ENCODE peak calls at places on chromosomes 13 and 19, in four cellular contexts. P, Y, R and C are unnamed samples.

GRCh38 chr13:99800004-99800403 is 171.6 kb downstream of the ZIC5 start:
- DNase-seq in R (no peak), P (no peak), Y (no peak), C (no peak)

GRCh38 chr19:45659096-45659729 is 8.8 kb upstream of the GIPR start:
- DNase-seq in P (no peak), R (no peak), Y (no peak), C (no peak)

GRCh38 chr13:110869805-110870706 is 44.8 kb downstream of the ANKRD10 start:
- DNase-seq in P (no peak), R (peak), Y (peak), C (no peak)

GRCh38 chr13:42633495-42633894 is 59.5 kb downstream of the TNFSF11 start:
- DNase-seq in P (no peak), R (no peak), Y (no peak), C (no peak)

GRCh38 chr19:41876847-41877489 is at the start of gene CD79A:
- DNase-seq in Y (no peak), R (no peak), P (no peak), C (no peak)

GRCh38 chr19:46722421-46723022 is 5.6 kb upstream of the PRKD2 start:
- DNase-seq in Y (no peak), P (no peak), R (no peak), C (no peak)

GRCh38 chr13:74219571-74219970 is 85.4 kb upstream of the KLF12 start:
- DNase-seq in P (no peak), R (no peak), Y (no peak), C (no peak)

GRCh38 chr13:34733720-34734119 is 208.3 kb upstream of the NBEA start:
- DNase-seq in Y (no peak), P (peak), R (no peak), C (no peak)

GRCh38 chr13:46844431-46844830 is 47.5 kb upstream of the ESD start:
- DNase-seq in P (no peak), Y (no peak), R (no peak), C (no peak)

GRCh38 chr13:23558675-23559536 is 11.3 kb upstream of the TNFRSF19 start:
- DNase-seq in R (peak), Y (peak), P (no peak), C (no peak)

GRCh38 chr13:80562423-80562822 is 221.5 kb upstream of the SPRY2 start:
- DNase-seq in P (no peak), Y (no peak), R (no peak), C (no peak)

GRCh38 chr13:63853816-63854215 is 2438.2 kb upstream of the PCDH20 start:
- DNase-seq in P (no peak), R (no peak), Y (no peak), C (no peak)

GRCh38 chr13:114019367-114019766 is 45.5 kb upstream of the C13orf46 start:
- DNase-seq in P (no peak), R (no peak), Y (no peak), C (no peak)

GRCh38 chr13:83350569-83350968 is 531.7 kb downstream of the SLITRK1 start:
- DNase-seq in Y (no peak), P (no peak), R (no peak), C (no peak)

GRCh38 chr19:7925171-7925837 is 631 bp downstream of the CTXN1 start:
- DNase-seq in P (peak), R (peak), Y (no peak), C (peak)

GRCh38 chr19:29927944-29928669 is 13.9 kb upstream of the URI1 start:
- DNase-seq in P (no peak), Y (no peak), R (no peak), C (no peak)

GRCh38 chr13:44313674-44314073 is 60.0 kb upstream of the SERP2 start:
- DNase-seq in R (no peak), P (no peak), Y (no peak), C (no peak)
- H3K27ac ChIP-seq in R (no peak), P (no peak), Y (peak), C (no peak)

GRCh38 chr13:30690282-30691188 is 44.8 kb upstream of the ALOX5AP start:
- DNase-seq in R (peak), P (no peak), Y (peak), C (no peak)
- H3K27ac ChIP-seq in R (peak), P (no peak), Y (peak), C (no peak)

DNA sequence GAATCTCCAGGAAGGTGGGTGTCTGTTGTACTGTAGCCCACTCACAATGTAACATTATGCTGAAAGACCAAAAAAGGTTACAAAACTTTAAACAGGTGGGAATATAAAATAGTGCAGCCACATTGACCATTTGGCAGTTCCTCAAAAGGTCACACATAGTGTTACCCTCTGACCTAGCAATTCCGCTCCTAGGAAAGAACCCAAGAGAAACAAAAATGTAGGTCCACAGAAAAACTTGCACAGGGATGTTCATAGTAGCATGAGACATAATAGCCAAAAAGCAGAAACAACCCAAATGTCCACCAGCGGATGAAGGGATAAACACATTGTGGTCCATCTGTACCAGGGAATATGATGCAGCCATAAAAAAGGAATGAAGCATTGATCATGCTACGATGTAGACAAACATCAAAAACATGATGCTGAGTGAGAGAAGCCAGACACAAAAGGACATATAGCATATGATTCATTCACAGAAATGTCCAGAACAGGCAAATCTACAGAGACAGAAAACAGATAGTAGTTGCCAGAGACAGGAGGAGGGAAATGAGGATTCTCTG is 27.9 kb downstream of the CPAMD8 start:
- DNase-seq in R (no peak), Y (no peak), P (no peak), C (no peak)
- H3K27ac ChIP-seq in R (no peak), Y (no peak), P (no peak), C (no peak)

GRCh38 chr19:50858896-50859295 is 4.2 kb downstream of the KLK3 start:
- DNase-seq in P (no peak), R (no peak), Y (no peak), C (no peak)

GRCh38 chr19:50859849-50860248 is 5.1 kb downstream of the KLK3 start:
- DNase-seq in Y (no peak), R (no peak), P (no peak), C (no peak)

GRCh38 chr19:50861496-50862286 is 7.0 kb downstream of the KLK3 start:
- DNase-seq in P (no peak), Y (no peak), R (no peak), C (no peak)

GRCh38 chr19:50857366-50857765 is 2.7 kb downstream of the KLK3 start:
- DNase-seq in P (no peak), R (no peak), Y (no peak), C (no peak)

DNA sequence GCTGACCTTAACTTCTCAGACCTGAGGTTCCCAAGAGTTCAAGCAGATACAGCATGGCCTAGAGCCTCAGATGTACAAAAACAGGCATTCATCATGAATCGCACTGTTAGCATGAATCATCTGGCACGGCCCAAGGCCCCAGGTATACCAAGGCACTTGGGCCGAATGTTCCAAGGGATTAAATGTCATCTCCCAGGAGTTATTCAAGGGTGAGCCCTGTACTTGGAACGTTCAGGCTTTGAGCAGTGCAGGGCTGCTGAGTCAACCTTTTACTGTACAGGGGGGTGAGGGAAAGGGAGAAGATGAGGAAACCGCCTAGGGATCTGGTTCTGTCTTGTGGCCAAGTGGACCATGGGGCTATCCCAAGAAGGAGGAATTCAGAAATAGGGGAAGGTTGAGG is 6.3 kb downstream of the KLK3 start:
- DNase-seq in P (no peak), Y (no peak), R (no peak), C (no peak)
- H3K27ac ChIP-seq in P (no peak), Y (no peak), R (no peak), C (no peak)

GRCh38 chr13:40568672-40569350 is 97.6 kb downstream of the FOXO1 start:
- DNase-seq in Y (no peak), P (no peak), R (no peak), C (no peak)
- H3K27ac ChIP-seq in Y (no peak), P (no peak), R (peak), C (no peak)

GRCh38 chr19:12955996-12956395 is 1.0 kb downstream of the GADD45GIP1 start:
- DNase-seq in Y (no peak), P (no peak), R (no peak), C (no peak)
- H3K27ac ChIP-seq in Y (peak), P (no peak), R (no peak), C (peak)

DNA sequence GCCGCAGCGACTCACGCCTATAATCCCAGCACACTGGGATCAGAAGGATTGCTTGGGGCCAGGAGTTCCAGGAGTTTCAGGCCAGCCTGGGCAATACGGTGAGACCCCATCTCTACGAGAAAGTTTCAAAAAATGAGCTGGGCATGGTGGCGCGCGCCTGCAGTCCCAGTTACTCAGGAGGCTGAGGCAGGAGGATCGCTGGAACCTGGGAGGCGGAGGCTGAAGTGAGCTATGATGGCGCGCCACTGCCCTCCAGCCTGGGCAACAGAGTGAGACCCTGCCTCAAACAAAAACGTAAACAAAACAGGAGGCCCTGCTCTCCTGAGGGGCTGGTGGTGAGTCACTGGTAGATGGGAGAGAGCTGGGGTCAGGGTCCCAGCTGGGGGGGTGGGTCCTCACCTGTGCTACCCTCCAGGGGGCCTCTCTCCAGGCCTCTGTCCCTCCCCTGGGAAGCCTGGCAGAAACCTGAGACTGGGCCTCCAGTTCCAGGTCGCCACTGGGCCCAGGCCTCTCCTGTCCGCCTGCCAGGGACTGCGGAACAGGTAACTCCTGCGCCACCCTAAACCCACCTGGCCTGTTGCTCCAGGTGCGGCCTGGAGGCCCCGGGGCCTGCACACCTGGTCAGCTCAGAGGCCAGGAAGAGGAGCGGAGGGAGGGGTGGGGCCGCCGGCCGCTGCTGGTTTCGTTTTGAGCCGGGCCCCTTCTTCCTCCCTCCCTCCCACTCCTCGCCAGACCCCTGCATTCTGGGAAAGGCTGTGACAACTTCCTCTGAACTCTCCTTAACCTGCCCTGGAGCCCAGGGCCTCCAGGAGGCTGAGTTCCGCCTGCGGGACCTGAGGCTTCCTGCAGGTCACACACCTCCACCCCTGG is 17.2 kb upstream of the ZBTB7A start:
- DNase-seq in R (no peak), P (no peak), Y (no peak), C (no peak)
- H3K27ac ChIP-seq in R (no peak), P (no peak), Y (no peak), C (no peak)

GRCh38 chr19:16349551-16350171 is 25.0 kb downstream of the KLF2 start:
- DNase-seq in Y (no peak), R (no peak), P (no peak), C (no peak)
- H3K27ac ChIP-seq in Y (no peak), R (no peak), P (no peak), C (no peak)